ENCODE peak calls at places on chromosomes 2 and 18, in nine cellular contexts. X, C, V, O, R, A, T, U and P are unnamed samples.

GRCh38 chr2:33384562-33384961 is 91.9 kb upstream of the RASGRP3 start:
- DNase-seq in X (no peak), C (no peak), V (no peak), O (no peak), R (no peak), A (no peak), T (no peak), U (no peak), P (no peak)

GRCh38 chr18:9404565-9405060 is 70.0 kb downstream of the TWSG1 start:
- DNase-seq in X (no peak), C (no peak), V (no peak), O (no peak), R (no peak), A (no peak), T (no peak), U (no peak), P (no peak)

GRCh38 chr2:20955277-20956026 is 88.4 kb downstream of the APOB start:
- DNase-seq in X (no peak), C (no peak), V (no peak), O (no peak), R (no peak), A (no peak), T (no peak), U (no peak), P (no peak)

GRCh38 chr18:42611134-42611533 is 504.4 kb downstream of the RIT2 start:
- DNase-seq in X (no peak), C (no peak), V (no peak), O (no peak), R (no peak), A (no peak), T (no peak), U (no peak), P (no peak)

GRCh38 chr18:59200787-59201186 is 19.2 kb upstream of the GRP start:
- DNase-seq in X (no peak), C (peak), V (no peak), O (no peak), R (no peak), A (no peak), T (no peak), U (no peak), P (no peak)

GRCh38 chr18:59268722-59269562 is 4.3 kb downstream of the RAX start:
- DNase-seq in X (no peak), C (peak), V (no peak), O (no peak), R (no peak), A (no peak), T (no peak), U (peak), P (no peak)

GRCh38 chr2:170375192-170375591 is 197.2 kb downstream of the MYO3B start:
- DNase-seq in X (no peak), C (no peak), V (no peak), O (peak), R (peak), A (no peak), T (no peak), U (no peak), P (no peak)

GRCh38 chr18:48136051-48136543 is 205.6 kb upstream of the SMAD2 start:
- DNase-seq in X (peak), C (no peak), V (no peak), O (no peak), R (no peak), A (no peak), T (no peak), U (peak), P (no peak)

GRCh38 chr2:109560265-109560664 is 53.5 kb downstream of the SEPTIN10 start:
- DNase-seq in X (no peak), C (peak), V (no peak), O (peak), R (no peak), A (peak), T (no peak), U (no peak), P (no peak)

GRCh38 chr2:233816771-233817170 is 37.6 kb downstream of the HJURP start:
- DNase-seq in X (no peak), C (no peak), V (peak), O (no peak), R (no peak), A (no peak), T (no peak), U (no peak), P (no peak)

GRCh38 chr2:216618785-216619184 is 14.4 kb upstream of the IGFBP2 start:
- DNase-seq in X (no peak), C (no peak), V (no peak), O (no peak), R (no peak), A (no peak), T (no peak), U (peak), P (no peak)

GRCh38 chr2:53911434-53912189 is 51.8 kb upstream of the GPR75 start:
- DNase-seq in X (no peak), C (peak), V (no peak), O (no peak), R (no peak), A (no peak), T (no peak), U (no peak), P (no peak)

GRCh38 chr2:105114551-105114950 is 76.7 kb downstream of the MRPS9 start:
- DNase-seq in X (no peak), C (peak), V (no peak), O (peak), R (peak), A (peak), T (no peak), U (peak), P (peak)

GRCh38 chr2:25920786-25921390 is 42.6 kb upstream of the ASXL2 start:
- DNase-seq in X (no peak), C (no peak), V (no peak), O (no peak), R (no peak), A (no peak), T (no peak), U (peak), P (no peak)

GRCh38 chr18:77271720-77272481 is 22.3 kb downstream of the GALR1 start:
- DNase-seq in X (no peak), C (peak), V (no peak), O (peak), R (no peak), A (peak), T (no peak), U (no peak), P (no peak)

GRCh38 chr2:65228249-65228750 is 669 bp downstream of the ACTR2 start:
- DNase-seq in X (no peak), C (peak), V (no peak), O (peak), R (peak), A (no peak), T (no peak), U (no peak), P (no peak)

GRCh38 chr2:182445566-182445965 is 18.7 kb upstream of the PDE1A start:
- DNase-seq in X (no peak), C (peak), V (no peak), O (no peak), R (no peak), A (no peak), T (no peak), U (no peak), P (no peak)

GRCh38 chr2:53829669-53830290 is 30.0 kb downstream of the GPR75 start:
- DNase-seq in X (no peak), C (no peak), V (no peak), O (no peak), R (no peak), A (no peak), T (no peak), U (no peak), P (no peak)

GRCh38 chr2:191049728-191050639 is 36.0 kb upstream of the STAT1 start:
- DNase-seq in X (no peak), C (peak), V (no peak), O (no peak), R (no peak), A (peak), T (peak), U (peak), P (no peak)

GRCh38 chr2:121184248-121184862 is 100.6 kb downstream of the TFCP2L1 start:
- DNase-seq in X (no peak), C (no peak), V (no peak), O (no peak), R (no peak), A (no peak), T (no peak), U (no peak), P (no peak)

GRCh38 chr2:213923543-213923942 is 487.3 kb upstream of the VWC2L start:
- DNase-seq in X (no peak), C (no peak), V (no peak), O (no peak), R (no peak), A (no peak), T (no peak), U (no peak), P (no peak)

GRCh38 chr2:27016801-27017325 is 15.9 kb upstream of the TMEM214 start:
- DNase-seq in X (no peak), C (peak), V (no peak), O (peak), R (peak), A (peak), T (no peak), U (peak), P (no peak)

GRCh38 chr2:213500881-213501280 is 216.6 kb downstream of the SPAG16 start:
- DNase-seq in X (no peak), C (no peak), V (no peak), O (peak), R (peak), A (no peak), T (no peak), U (no peak), P (no peak)

GRCh38 chr2:200625317-200625716 is 39.5 kb downstream of the AOX1 start:
- DNase-seq in X (no peak), C (peak), V (no peak), O (no peak), R (no peak), A (no peak), T (no peak), U (peak), P (no peak)

GRCh38 chr18:3526421-3527354 is 76.7 kb downstream of the TGIF1 start:
- DNase-seq in X (no peak), C (peak), V (no peak), O (peak), R (no peak), A (peak), T (no peak), U (peak), P (peak)

GRCh38 chr18:48800877-48801727 is 149.7 kb downstream of the SMAD7 start:
- DNase-seq in X (no peak), C (no peak), V (no peak), O (no peak), R (no peak), A (no peak), T (peak), U (no peak), P (no peak)

GRCh38 chr2:33144243-33144642 is 197.5 kb downstream of the LTBP1 start:
- DNase-seq in X (no peak), C (no peak), V (no peak), O (no peak), R (no peak), A (no peak), T (no peak), U (no peak), P (no peak)

GRCh38 chr2:178761759-178762371 is 45.4 kb downstream of the TTN start:
- DNase-seq in X (no peak), C (peak), V (no peak), O (peak), R (peak), A (peak), T (no peak), U (peak), P (peak)

GRCh38 chr2:177893880-177894279 is 178.7 kb downstream of the PDE11A start:
- DNase-seq in X (no peak), C (no peak), V (no peak), O (no peak), R (no peak), A (no peak), T (no peak), U (no peak), P (no peak)

GRCh38 chr2:82182270-82182669 is 1877.7 kb upstream of the LRRTM1 start:
- DNase-seq in X (no peak), C (no peak), V (no peak), O (peak), R (peak), A (no peak), T (no peak), U (no peak), P (no peak)

GRCh38 chr2:231191896-231192872 is 6.2 kb upstream of the ARMC9 start:
- DNase-seq in X (peak), C (peak), V (no peak), O (no peak), R (no peak), A (peak), T (no peak), U (peak), P (peak)

GRCh38 chr2:168392031-168392430 is 64.0 kb upstream of the CERS6 start:
- DNase-seq in X (no peak), C (peak), V (no peak), O (peak), R (no peak), A (no peak), T (no peak), U (no peak), P (no peak)

GRCh38 chr18:12598181-12598921 is 59.6 kb downstream of the SPIRE1 start:
- DNase-seq in X (no peak), C (peak), V (no peak), O (no peak), R (no peak), A (peak), T (no peak), U (peak), P (no peak)

GRCh38 chr18:44437603-44438002 is 243.1 kb upstream of the SETBP1 start:
- DNase-seq in X (no peak), C (no peak), V (no peak), O (peak), R (no peak), A (no peak), T (no peak), U (no peak), P (no peak)

GRCh38 chr2:128108166-128108565 is 17.2 kb downstream of the UGGT1 start:
- DNase-seq in X (no peak), C (no peak), V (no peak), O (no peak), R (no peak), A (no peak), T (no peak), U (no peak), P (no peak)

GRCh38 chr2:19850526-19851050 is 51.2 kb downstream of the TTC32 start:
- DNase-seq in X (no peak), C (no peak), V (no peak), O (no peak), R (no peak), A (no peak), T (no peak), U (no peak), P (no peak)

GRCh38 chr2:9820020-9820973 is 23.0 kb upstream of the TAF1B start:
- DNase-seq in X (peak), C (no peak), V (no peak), O (peak), R (peak), A (peak), T (no peak), U (no peak), P (no peak)

GRCh38 chr2:54259413-54260240 is 3.6 kb upstream of the TSPYL6 start:
- DNase-seq in X (no peak), C (no peak), V (no peak), O (no peak), R (no peak), A (no peak), T (no peak), U (no peak), P (no peak)

GRCh38 chr2:102686479-102687439 is 67.4 kb downstream of the SLC9A2 start:
- DNase-seq in X (no peak), C (no peak), V (no peak), O (no peak), R (no peak), A (no peak), T (no peak), U (no peak), P (no peak)

DNA sequence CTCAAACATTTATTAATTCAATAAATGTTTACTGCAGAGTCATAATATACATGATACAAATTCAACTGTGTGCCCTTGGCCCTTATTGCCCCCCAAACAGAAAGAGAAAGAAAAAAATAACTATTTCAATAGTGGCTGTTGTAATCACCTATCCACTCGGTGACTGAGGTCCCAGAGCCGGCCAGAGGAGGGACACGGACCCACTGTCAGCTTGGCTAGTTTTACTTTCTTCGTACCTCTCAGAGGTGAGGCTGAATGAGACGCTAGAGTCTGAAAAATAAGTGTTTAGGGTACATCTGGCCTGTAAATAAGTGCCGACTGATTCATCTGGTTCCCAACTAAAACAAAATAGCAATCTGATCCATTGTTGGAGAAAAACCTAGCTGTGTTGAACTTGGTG is 31.3 kb upstream of the FZD7 start:
- DNase-seq in X (no peak), C (no peak), V (no peak), O (no peak), R (no peak), A (no peak), T (no peak), U (no peak), P (no peak)
- TF ChIP-seq CTCF in X (no peak), C (no peak), V (no peak), O (no peak), R (no peak), A (peak), T (no peak), U (no peak), P (no peak)

DNA sequence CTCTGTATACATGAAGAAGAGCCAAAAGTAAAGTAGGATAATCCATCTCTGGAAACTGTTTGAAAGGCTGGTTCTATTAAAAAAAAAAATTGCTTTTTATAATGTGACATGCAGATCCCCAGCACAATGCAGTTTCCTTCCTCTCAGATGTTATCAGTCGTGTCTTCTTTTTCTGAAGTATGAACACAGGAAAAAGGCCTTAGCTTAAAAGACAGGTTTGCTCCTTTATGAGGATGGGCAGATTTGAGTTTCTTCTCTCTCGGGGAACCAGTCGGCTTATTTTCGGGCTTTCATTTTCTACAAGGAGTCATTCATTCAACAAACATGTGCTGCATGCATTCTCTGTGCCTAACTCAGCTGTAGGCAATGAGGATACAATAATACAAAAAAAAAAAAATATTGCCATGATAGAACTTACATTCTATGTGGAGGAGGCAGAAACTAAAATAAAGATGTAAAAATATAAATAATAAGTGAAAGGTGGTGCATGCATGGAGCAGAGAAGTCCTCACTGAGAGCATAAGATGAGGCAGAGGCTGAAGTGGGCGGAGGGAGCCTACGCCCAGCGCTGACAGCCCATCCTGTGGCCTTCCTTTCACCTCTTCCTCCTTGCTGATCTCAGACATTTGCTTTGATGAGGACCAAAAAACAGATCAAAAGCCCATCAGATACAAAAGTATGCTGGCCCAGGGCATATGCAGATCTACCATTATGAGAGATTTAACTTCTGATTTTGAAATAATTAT is at the start of gene CD226:
- DNase-seq in X (no peak), C (no peak), V (no peak), O (no peak), R (no peak), A (no peak), T (no peak), U (no peak), P (no peak)
- TF ChIP-seq CTCF in X (no peak), C (no peak), V (no peak), O (no peak), R (no peak), A (no peak), T (no peak), U (no peak), P (no peak)

GRCh38 chr18:34350778-34351177 is 126.1 kb upstream of the NOL4 start:
- DNase-seq in X (no peak), C (no peak), V (no peak), O (no peak), R (no peak), A (no peak), T (no peak), U (no peak), P (no peak)

GRCh38 chr18:34354351-34354750 is 129.6 kb upstream of the NOL4 start:
- DNase-seq in X (no peak), C (no peak), V (no peak), O (no peak), R (no peak), A (no peak), T (no peak), U (no peak), P (no peak)

GRCh38 chr18:34357944-34358580 is 133.3 kb upstream of the NOL4 start:
- DNase-seq in X (no peak), C (no peak), V (no peak), O (peak), R (no peak), A (no peak), T (no peak), U (no peak), P (no peak)

GRCh38 chr18:34352385-34353163 is 127.9 kb upstream of the NOL4 start:
- DNase-seq in X (no peak), C (peak), V (no peak), O (no peak), R (no peak), A (no peak), T (no peak), U (peak), P (no peak)
- TF ChIP-seq CTCF in X (no peak), C (no peak), V (no peak), O (no peak), R (no peak), A (peak), T (no peak), U (peak), P (no peak)

GRCh38 chr2:238773472-238773871 is 74.4 kb upstream of the TWIST2 start:
- DNase-seq in X (no peak), C (no peak), V (no peak), O (no peak), R (no peak), A (no peak), T (no peak), U (no peak), P (no peak)

GRCh38 chr2:238771639-238772038 is 76.2 kb upstream of the TWIST2 start:
- DNase-seq in X (no peak), C (no peak), V (no peak), O (no peak), R (no peak), A (no peak), T (no peak), U (no peak), P (no peak)

GRCh38 chr2:238774980-238775509 is 72.8 kb upstream of the TWIST2 start:
- DNase-seq in X (no peak), C (no peak), V (no peak), O (no peak), R (no peak), A (no peak), T (no peak), U (no peak), P (no peak)

GRCh38 chr2:238772635-238773297 is 75.1 kb upstream of the TWIST2 start:
- DNase-seq in X (no peak), C (no peak), V (no peak), O (no peak), R (no peak), A (no peak), T (no peak), U (no peak), P (no peak)

GRCh38 chr2:238771193-238771592 is 76.7 kb upstream of the TWIST2 start:
- DNase-seq in X (no peak), C (peak), V (no peak), O (no peak), R (no peak), A (peak), T (no peak), U (peak), P (no peak)
- TF ChIP-seq CTCF in X (no peak), C (peak), V (no peak), O (no peak), R (no peak), A (peak), T (peak), U (peak), P (peak)

GRCh38 chr2:36352711-36353110 is 2.9 kb upstream of the CRIM1 start:
- DNase-seq in X (no peak), C (peak), V (no peak), O (peak), R (no peak), A (peak), T (no peak), U (no peak), P (no peak)
- TF ChIP-seq CTCF in X (no peak), C (peak), V (no peak), O (peak), R (no peak), A (peak), T (no peak), U (no peak), P (no peak)

GRCh38 chr2:238338710-238339394 is 18.5 kb downstream of the TRAF3IP1 start:
- DNase-seq in X (no peak), C (no peak), V (no peak), O (no peak), R (no peak), A (no peak), T (no peak), U (peak), P (no peak)

GRCh38 chr2:238341536-238341935 is 21.2 kb downstream of the TRAF3IP1 start:
- DNase-seq in X (no peak), C (no peak), V (no peak), O (no peak), R (no peak), A (no peak), T (no peak), U (no peak), P (no peak)

GRCh38 chr2:238339395-238339780 is 19.1 kb downstream of the TRAF3IP1 start:
- DNase-seq in X (no peak), C (no peak), V (no peak), O (peak), R (peak), A (no peak), T (no peak), U (no peak), P (no peak)

GRCh38 chr2:238337846-238338245 is 17.5 kb downstream of the TRAF3IP1 start:
- DNase-seq in X (no peak), C (no peak), V (no peak), O (no peak), R (no peak), A (no peak), T (no peak), U (no peak), P (no peak)

GRCh38 chr2:238339814-238340213 is 19.5 kb downstream of the TRAF3IP1 start:
- DNase-seq in X (no peak), C (no peak), V (no peak), O (no peak), R (peak), A (no peak), T (no peak), U (no peak), P (no peak)
- TF ChIP-seq CTCF in X (no peak), C (peak), V (no peak), O (peak), R (no peak), A (peak), T (no peak), U (no peak), P (no peak)

GRCh38 chr2:197356136-197356535 is 45.6 kb upstream of the ANKRD44 start:
- DNase-seq in X (no peak), C (peak), V (no peak), O (no peak), R (no peak), A (no peak), T (no peak), U (peak), P (no peak)
- TF ChIP-seq CTCF in X (no peak), C (peak), V (no peak), O (peak), R (no peak), A (peak), T (peak), U (peak), P (peak)